ENCODE peak calls at places on chromosomes 5 and 9, in six cellular contexts. One of them, this sample, is unnamed.

GRCh38 chr5:174514983-174515394 is 209.4 kb upstream of the MSX2 start:
- DNase-seq in heart left ventricle: no peak
- DNase-seq in psoas muscle: no peak
- DNase-seq in IMR-90: no peak
- DNase-seq in SK-N-SH: no peak
- DNase-seq in fibroblast of lung: no peak
- DNase-seq in this sample: no peak

GRCh38 chr9:31166516-31166915 is 1217.9 kb upstream of the ACO1 start:
- DNase-seq in SK-N-SH: no peak
- DNase-seq in fibroblast of lung: no peak
- DNase-seq in heart left ventricle: no peak
- DNase-seq in psoas muscle: no peak
- DNase-seq in IMR-90: no peak
- DNase-seq in this sample: no peak

GRCh38 chr5:169945831-169946261 is 34.4 kb downstream of the INSYN2B start:
- DNase-seq in psoas muscle: no peak
- DNase-seq in heart left ventricle: peak
- DNase-seq in fibroblast of lung: peak
- DNase-seq in SK-N-SH: peak
- DNase-seq in IMR-90: peak
- DNase-seq in this sample: peak

GRCh38 chr5:36304095-36304494 is 2.4 kb upstream of the RANBP3L start:
- DNase-seq in heart left ventricle: no peak
- DNase-seq in SK-N-SH: no peak
- DNase-seq in fibroblast of lung: no peak
- DNase-seq in psoas muscle: no peak
- DNase-seq in IMR-90: no peak
- DNase-seq in this sample: no peak

GRCh38 chr5:74684900-74685851 is at the start of gene HEXB:
- DNase-seq in IMR-90: peak
- DNase-seq in psoas muscle: peak
- DNase-seq in fibroblast of lung: peak
- DNase-seq in SK-N-SH: peak
- DNase-seq in heart left ventricle: peak
- DNase-seq in this sample: peak

GRCh38 chr5:40904205-40904993 is 4.9 kb upstream of the C7 start:
- DNase-seq in psoas muscle: peak
- DNase-seq in fibroblast of lung: peak
- DNase-seq in SK-N-SH: peak
- DNase-seq in heart left ventricle: peak
- DNase-seq in IMR-90: peak
- DNase-seq in this sample: peak

GRCh38 chr9:134319306-134320194 is 6.7 kb upstream of the RXRA start:
- DNase-seq in SK-N-SH: no peak
- DNase-seq in IMR-90: no peak
- DNase-seq in fibroblast of lung: no peak
- DNase-seq in heart left ventricle: peak
- DNase-seq in psoas muscle: peak
- DNase-seq in this sample: no peak

GRCh38 chr5:11075010-11075860 is 314.2 kb upstream of the DAP start:
- DNase-seq in SK-N-SH: peak
- DNase-seq in fibroblast of lung: no peak
- DNase-seq in psoas muscle: no peak
- DNase-seq in heart left ventricle: no peak
- DNase-seq in IMR-90: no peak
- DNase-seq in this sample: no peak

GRCh38 chr5:80736730-80737129 is 81.9 kb upstream of the DHFR start:
- DNase-seq in psoas muscle: no peak
- DNase-seq in fibroblast of lung: no peak
- DNase-seq in heart left ventricle: no peak
- DNase-seq in IMR-90: peak
- DNase-seq in SK-N-SH: no peak
- DNase-seq in this sample: peak

GRCh38 chr9:6646028-6646636 is 603 bp upstream of the GLDC start:
- DNase-seq in fibroblast of lung: no peak
- DNase-seq in heart left ventricle: no peak
- DNase-seq in SK-N-SH: no peak
- DNase-seq in psoas muscle: no peak
- DNase-seq in IMR-90: no peak
- DNase-seq in this sample: no peak

GRCh38 chr9:23824241-23825142 is 1.5 kb downstream of the ELAVL2 start:
- DNase-seq in fibroblast of lung: no peak
- DNase-seq in psoas muscle: no peak
- DNase-seq in heart left ventricle: no peak
- DNase-seq in IMR-90: no peak
- DNase-seq in SK-N-SH: peak
- DNase-seq in this sample: peak

GRCh38 chr5:57054671-57055070 is 102.7 kb upstream of the MIER3 start:
- DNase-seq in IMR-90: no peak
- DNase-seq in heart left ventricle: no peak
- DNase-seq in psoas muscle: no peak
- DNase-seq in fibroblast of lung: no peak
- DNase-seq in SK-N-SH: no peak
- DNase-seq in this sample: no peak

GRCh38 chr5:103894882-103895281 is 332.3 kb upstream of the NUDT12 start:
- DNase-seq in fibroblast of lung: peak
- DNase-seq in psoas muscle: no peak
- DNase-seq in IMR-90: no peak
- DNase-seq in heart left ventricle: no peak
- DNase-seq in SK-N-SH: peak
- DNase-seq in this sample: no peak

GRCh38 chr5:72108200-72109050 is 1.1 kb downstream of the MAP1B start:
- DNase-seq in psoas muscle: peak
- DNase-seq in fibroblast of lung: peak
- DNase-seq in heart left ventricle: peak
- DNase-seq in SK-N-SH: peak
- DNase-seq in IMR-90: peak
- DNase-seq in this sample: peak

GRCh38 chr5:158748535-158748934 is 351.2 kb downstream of the EBF1 start:
- DNase-seq in fibroblast of lung: no peak
- DNase-seq in heart left ventricle: no peak
- DNase-seq in SK-N-SH: no peak
- DNase-seq in IMR-90: no peak
- DNase-seq in psoas muscle: no peak
- DNase-seq in this sample: no peak

GRCh38 chr5:93278876-93279275 is 302.1 kb downstream of the NR2F1-AS1 start:
- DNase-seq in SK-N-SH: no peak
- DNase-seq in fibroblast of lung: peak
- DNase-seq in psoas muscle: no peak
- DNase-seq in heart left ventricle: no peak
- DNase-seq in IMR-90: peak
- DNase-seq in this sample: no peak
- H3K27ac ChIP-seq in SK-N-SH: peak
- H3K27ac ChIP-seq in fibroblast of lung: no peak
- H3K27ac ChIP-seq in psoas muscle: no peak
- H3K27ac ChIP-seq in heart left ventricle: no peak
- H3K27ac ChIP-seq in IMR-90: peak
- H3K27ac ChIP-seq in this sample: no peak

DNA sequence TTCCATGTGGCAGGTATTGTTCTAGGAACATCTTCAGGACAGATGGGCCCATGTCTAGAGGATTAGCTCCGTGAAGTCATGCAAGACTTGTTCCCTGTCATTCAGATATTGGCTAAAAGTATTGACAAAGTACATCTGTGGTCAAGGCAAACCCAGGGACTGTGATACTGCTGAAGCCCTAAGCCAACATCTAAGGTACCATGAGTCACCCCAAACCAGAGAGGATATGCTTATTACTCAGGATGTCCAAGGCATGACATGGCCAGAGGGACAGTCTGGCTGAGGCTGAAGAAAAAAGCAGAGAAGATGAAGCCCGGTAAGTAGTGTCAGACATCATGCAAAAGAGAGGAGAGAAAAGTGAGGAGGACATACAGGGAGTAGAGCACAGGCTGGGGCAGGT is 31.0 kb downstream of the HMHB1 start:
- DNase-seq in fibroblast of lung: no peak
- DNase-seq in SK-N-SH: no peak
- DNase-seq in heart left ventricle: no peak
- DNase-seq in IMR-90: peak
- DNase-seq in psoas muscle: no peak
- DNase-seq in this sample: no peak
- H3K27ac ChIP-seq in fibroblast of lung: no peak
- H3K27ac ChIP-seq in SK-N-SH: no peak
- H3K27ac ChIP-seq in heart left ventricle: no peak
- H3K27ac ChIP-seq in IMR-90: no peak
- H3K27ac ChIP-seq in psoas muscle: no peak
- H3K27ac ChIP-seq in this sample: no peak

GRCh38 chr5:160108124-160108523 is 11.1 kb downstream of the PWWP2A start:
- DNase-seq in IMR-90: no peak
- DNase-seq in psoas muscle: no peak
- DNase-seq in fibroblast of lung: no peak
- DNase-seq in SK-N-SH: no peak
- DNase-seq in heart left ventricle: no peak
- DNase-seq in this sample: no peak

GRCh38 chr5:160105686-160106085 is 13.6 kb downstream of the PWWP2A start:
- DNase-seq in IMR-90: no peak
- DNase-seq in psoas muscle: no peak
- DNase-seq in heart left ventricle: no peak
- DNase-seq in SK-N-SH: no peak
- DNase-seq in fibroblast of lung: no peak
- DNase-seq in this sample: no peak
- H3K27ac ChIP-seq in IMR-90: no peak
- H3K27ac ChIP-seq in psoas muscle: no peak
- H3K27ac ChIP-seq in heart left ventricle: no peak
- H3K27ac ChIP-seq in SK-N-SH: no peak
- H3K27ac ChIP-seq in fibroblast of lung: no peak
- H3K27ac ChIP-seq in this sample: no peak

GRCh38 chr5:145981612-145982571 is 45.5 kb downstream of the SH3RF2 start:
- DNase-seq in heart left ventricle: no peak
- DNase-seq in SK-N-SH: no peak
- DNase-seq in fibroblast of lung: no peak
- DNase-seq in IMR-90: no peak
- DNase-seq in psoas muscle: no peak
- DNase-seq in this sample: no peak
- H3K27ac ChIP-seq in heart left ventricle: no peak
- H3K27ac ChIP-seq in SK-N-SH: no peak
- H3K27ac ChIP-seq in fibroblast of lung: no peak
- H3K27ac ChIP-seq in IMR-90: no peak
- H3K27ac ChIP-seq in psoas muscle: peak
- H3K27ac ChIP-seq in this sample: no peak

GRCh38 chr5:124714910-124715309 is 31.5 kb downstream of the ZNF608 start:
- DNase-seq in fibroblast of lung: no peak
- DNase-seq in psoas muscle: no peak
- DNase-seq in SK-N-SH: no peak
- DNase-seq in heart left ventricle: no peak
- DNase-seq in IMR-90: no peak
- DNase-seq in this sample: no peak
- H3K27ac ChIP-seq in fibroblast of lung: no peak
- H3K27ac ChIP-seq in psoas muscle: no peak
- H3K27ac ChIP-seq in SK-N-SH: no peak
- H3K27ac ChIP-seq in heart left ventricle: no peak
- H3K27ac ChIP-seq in IMR-90: no peak
- H3K27ac ChIP-seq in this sample: no peak

DNA sequence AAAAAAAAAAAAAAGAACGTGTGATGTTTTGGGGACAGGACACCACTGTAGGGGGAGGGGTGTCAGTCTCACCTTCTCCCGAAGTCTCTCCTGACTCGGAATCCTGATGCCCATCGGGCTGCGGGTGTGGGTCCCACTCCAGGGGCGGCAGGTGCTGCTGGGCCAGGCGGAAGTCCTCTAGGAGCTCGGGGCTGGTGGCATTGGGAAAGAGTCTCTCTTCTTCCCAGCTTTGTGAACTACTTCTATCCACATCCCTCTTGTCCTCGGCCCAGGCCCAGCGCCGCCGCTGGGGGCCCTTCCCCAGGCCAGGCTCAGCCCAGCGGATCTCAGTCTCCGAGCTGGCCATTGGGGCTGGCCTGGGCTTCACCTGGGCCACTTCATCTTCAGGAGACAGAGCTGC is 6.8 kb downstream of the AKNA start:
- DNase-seq in heart left ventricle: peak
- DNase-seq in SK-N-SH: no peak
- DNase-seq in IMR-90: no peak
- DNase-seq in fibroblast of lung: no peak
- DNase-seq in psoas muscle: no peak
- DNase-seq in this sample: no peak
- H3K27ac ChIP-seq in heart left ventricle: no peak
- H3K27ac ChIP-seq in SK-N-SH: no peak
- H3K27ac ChIP-seq in IMR-90: no peak
- H3K27ac ChIP-seq in fibroblast of lung: no peak
- H3K27ac ChIP-seq in psoas muscle: no peak
- H3K27ac ChIP-seq in this sample: no peak

GRCh38 chr9:106697799-106698591 is 165.0 kb upstream of the ZNF462 start:
- DNase-seq in SK-N-SH: peak
- DNase-seq in heart left ventricle: peak
- DNase-seq in IMR-90: peak
- DNase-seq in psoas muscle: peak
- DNase-seq in fibroblast of lung: peak
- DNase-seq in this sample: peak

GRCh38 chr9:106693546-106693945 is 169.4 kb upstream of the ZNF462 start:
- DNase-seq in fibroblast of lung: no peak
- DNase-seq in IMR-90: no peak
- DNase-seq in heart left ventricle: no peak
- DNase-seq in psoas muscle: no peak
- DNase-seq in SK-N-SH: no peak
- DNase-seq in this sample: no peak

GRCh38 chr9:106700676-106701075 is 162.3 kb upstream of the ZNF462 start:
- DNase-seq in fibroblast of lung: no peak
- DNase-seq in IMR-90: peak
- DNase-seq in heart left ventricle: no peak
- DNase-seq in psoas muscle: no peak
- DNase-seq in SK-N-SH: no peak
- DNase-seq in this sample: no peak

GRCh38 chr9:106696804-106697203 is 166.2 kb upstream of the ZNF462 start:
- DNase-seq in fibroblast of lung: no peak
- DNase-seq in SK-N-SH: no peak
- DNase-seq in heart left ventricle: no peak
- DNase-seq in psoas muscle: no peak
- DNase-seq in IMR-90: no peak
- DNase-seq in this sample: no peak

DNA sequence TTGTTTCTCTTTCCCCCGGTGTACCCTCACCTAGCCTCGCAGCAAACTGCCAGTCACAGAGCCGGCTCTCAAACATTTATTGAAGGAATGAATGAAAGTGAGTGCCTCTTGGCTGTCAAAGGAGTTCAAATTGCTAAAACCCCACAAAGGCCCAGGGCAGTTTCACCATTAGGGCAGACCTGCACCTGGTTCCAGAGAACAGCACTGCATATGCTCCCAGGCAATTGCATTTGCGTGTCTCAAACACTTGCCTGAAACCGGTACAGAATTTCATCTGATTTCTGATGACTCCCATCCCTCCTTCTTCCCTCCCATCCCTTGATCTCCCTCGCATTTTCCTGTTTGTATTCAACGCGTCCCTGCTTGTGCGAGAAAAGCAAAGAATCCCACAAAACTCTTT is 165.6 kb upstream of the ZNF462 start:
- DNase-seq in heart left ventricle: no peak
- DNase-seq in fibroblast of lung: no peak
- DNase-seq in IMR-90: no peak
- DNase-seq in SK-N-SH: peak
- DNase-seq in psoas muscle: no peak
- DNase-seq in this sample: no peak
- H3K27ac ChIP-seq in heart left ventricle: peak
- H3K27ac ChIP-seq in fibroblast of lung: no peak
- H3K27ac ChIP-seq in IMR-90: no peak
- H3K27ac ChIP-seq in SK-N-SH: no peak
- H3K27ac ChIP-seq in psoas muscle: peak
- H3K27ac ChIP-seq in this sample: peak

GRCh38 chr9:120966005-120966369 is 39.4 kb upstream of the TRAF1 start:
- DNase-seq in psoas muscle: no peak
- DNase-seq in IMR-90: no peak
- DNase-seq in fibroblast of lung: peak
- DNase-seq in SK-N-SH: no peak
- DNase-seq in heart left ventricle: no peak
- DNase-seq in this sample: no peak
- H3K27ac ChIP-seq in psoas muscle: no peak
- H3K27ac ChIP-seq in IMR-90: no peak
- H3K27ac ChIP-seq in fibroblast of lung: no peak
- H3K27ac ChIP-seq in SK-N-SH: no peak
- H3K27ac ChIP-seq in heart left ventricle: peak
- H3K27ac ChIP-seq in this sample: no peak

This sample was measured in RWPE1.